ENCODE peak calls at places on chromosomes 13 and 19, in four cellular contexts. D is IMR-90; C is ascending aorta; G is CD8-positive, alpha-beta T cell. Z is an unnamed sample.

GRCh38 chr19:36081894-36082293 is 27.2 kb downstream of the WDR62 start:
- DNase-seq in D (no peak), C (no peak), G (no peak), Z (no peak)

GRCh38 chr13:113058129-113058987 is 47.2 kb upstream of the F7 start:
- DNase-seq in G (no peak), C (no peak), D (no peak), Z (no peak)

GRCh38 chr13:114123448-114123847 is 9.0 kb downstream of the RASA3 start:
- DNase-seq in C (peak; percentile 56), D (no peak), G (no peak), Z (no peak)

GRCh38 chr13:99075268-99076191 is 97.7 kb upstream of the DOCK9 start:
- DNase-seq in C (no peak), G (no peak), D (no peak), Z (peak; percentile 59)

GRCh38 chr13:90447034-90447734 is 900.3 kb upstream of the MIR17HG start:
- DNase-seq in C (no peak), G (no peak), D (no peak), Z (no peak)

GRCh38 chr19:46925548-46925950 is 64.8 kb downstream of the ARHGAP35 start:
- DNase-seq in D (no peak), G (no peak), C (peak; percentile 63), Z (no peak)

GRCh38 chr19:16559896-16560295 is 12.3 kb downstream of the SLC35E1 start:
- DNase-seq in D (no peak), G (no peak), C (no peak), Z (no peak)

GRCh38 chr19:13764101-13764807 is at the start of gene MRI1:
- DNase-seq in C (peak; percentile 88), G (peak; percentile 36), D (peak; percentile 60), Z (peak; percentile 79)

GRCh38 chr13:106310450-106310849 is 225.0 kb downstream of the EFNB2 start:
- DNase-seq in G (no peak), D (no peak), C (no peak), Z (no peak)

GRCh38 chr19:43612374-43612773 is 486 bp downstream of the SRRM5 start:
- DNase-seq in D (no peak), C (no peak), G (no peak), Z (no peak)

GRCh38 chr13:43865892-43866291 is 13.6 kb downstream of the CCDC122 start:
- DNase-seq in C (no peak), G (no peak), D (peak; percentile 87), Z (no peak)

GRCh38 chr19:31066385-31066784 is 282.9 kb downstream of the TSHZ3 start:
- DNase-seq in C (no peak), G (no peak), D (peak; percentile 78), Z (no peak)
- H3K4me3 ChIP-seq in C (no peak overlapping the region), G (no peak overlapping the region), D (no peak overlapping the region), Z (no peak overlapping the region)

DNA sequence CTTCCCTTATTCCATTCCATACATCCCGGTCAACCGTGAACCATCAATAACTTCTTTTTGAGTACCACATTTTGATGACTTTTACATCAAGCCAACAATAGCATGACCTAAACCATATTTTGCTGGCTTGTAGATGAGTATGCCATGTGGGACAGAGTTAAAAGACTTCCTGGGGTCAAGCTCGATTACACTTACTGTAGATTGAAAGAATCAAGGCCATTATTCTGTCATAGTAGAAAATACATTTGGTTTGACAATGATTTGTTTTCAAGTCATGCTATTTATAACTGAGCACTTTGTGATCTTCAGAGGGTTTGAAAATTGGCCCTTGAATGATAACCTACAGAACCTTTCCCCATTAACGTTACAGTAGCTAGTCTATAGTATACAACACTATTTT is 1087.0 kb upstream of the PCDH20 start:
- DNase-seq in D (no peak), G (no peak), C (no peak), Z (no peak)
- TF ChIP-seq CTCF in D (no peak), G (no peak), C (no peak), Z (no peak)

GRCh38 chr19:10583021-10583776 is 3.9 kb downstream of the AP1M2 start:
- DNase-seq in C (no peak), G (no peak), D (no peak), Z (no peak)
- H3K4me3 ChIP-seq in C (no peak overlapping the region), G (no peak overlapping the region), D (no peak overlapping the region), Z (no peak overlapping the region)

GRCh38 chr19:5985098-5985783 is 7.3 kb upstream of the RANBP3 start:
- DNase-seq in D (peak; percentile 61), G (no peak), C (no peak), Z (no peak)

GRCh38 chr19:5987077-5987818 is 9.3 kb upstream of the RANBP3 start:
- DNase-seq in G (peak; percentile 66), D (peak; percentile 77), C (peak; percentile 84), Z (peak; percentile 36)

GRCh38 chr19:5988520-5989387 is 10.8 kb upstream of the RANBP3 start:
- DNase-seq in C (no peak), D (peak; percentile 25), G (no peak), Z (no peak)

GRCh38 chr19:5978606-5979552 is 939 bp upstream of the RANBP3 start:
- DNase-seq in C (no peak), G (no peak), D (no peak), Z (no peak)

GRCh38 chr19:5983367-5983955 is 5.5 kb upstream of the RANBP3 start:
- DNase-seq in G (no peak), C (no peak), D (no peak), Z (no peak)
- TF ChIP-seq CTCF in G (no peak), C (no peak), D (no peak), Z (no peak)

GRCh38 chr19:49696865-49697264 is 5.9 kb downstream of the CPT1C start:
- DNase-seq in D (no peak), C (no peak), G (no peak), Z (no peak)
- H3K4me3 ChIP-seq in D (no peak overlapping the region), C (no peak overlapping the region), G (no peak overlapping the region), Z (no peak overlapping the region)

GRCh38 chr13:85266331-85266730 is 532.9 kb downstream of the SLITRK6 start:
- DNase-seq in C (no peak), G (no peak), D (no peak), Z (no peak)

GRCh38 chr13:85265296-85265695 is 533.9 kb downstream of the SLITRK6 start:
- DNase-seq in D (no peak), G (no peak), C (no peak), Z (no peak)

GRCh38 chr13:85266771-85267170 is 532.4 kb downstream of the SLITRK6 start:
- DNase-seq in D (no peak), G (no peak), C (no peak), Z (no peak)

GRCh38 chr13:85260896-85261295 is 538.3 kb downstream of the SLITRK6 start:
- DNase-seq in D (no peak), G (no peak), C (no peak), Z (no peak)

GRCh38 chr13:85261757-85262346 is 537.4 kb downstream of the SLITRK6 start:
- DNase-seq in D (peak; percentile 12), C (no peak), G (no peak), Z (no peak)
- TF ChIP-seq CTCF in D (peak; percentile 39), C (no peak), G (peak; percentile 17), Z (no peak)

DNA sequence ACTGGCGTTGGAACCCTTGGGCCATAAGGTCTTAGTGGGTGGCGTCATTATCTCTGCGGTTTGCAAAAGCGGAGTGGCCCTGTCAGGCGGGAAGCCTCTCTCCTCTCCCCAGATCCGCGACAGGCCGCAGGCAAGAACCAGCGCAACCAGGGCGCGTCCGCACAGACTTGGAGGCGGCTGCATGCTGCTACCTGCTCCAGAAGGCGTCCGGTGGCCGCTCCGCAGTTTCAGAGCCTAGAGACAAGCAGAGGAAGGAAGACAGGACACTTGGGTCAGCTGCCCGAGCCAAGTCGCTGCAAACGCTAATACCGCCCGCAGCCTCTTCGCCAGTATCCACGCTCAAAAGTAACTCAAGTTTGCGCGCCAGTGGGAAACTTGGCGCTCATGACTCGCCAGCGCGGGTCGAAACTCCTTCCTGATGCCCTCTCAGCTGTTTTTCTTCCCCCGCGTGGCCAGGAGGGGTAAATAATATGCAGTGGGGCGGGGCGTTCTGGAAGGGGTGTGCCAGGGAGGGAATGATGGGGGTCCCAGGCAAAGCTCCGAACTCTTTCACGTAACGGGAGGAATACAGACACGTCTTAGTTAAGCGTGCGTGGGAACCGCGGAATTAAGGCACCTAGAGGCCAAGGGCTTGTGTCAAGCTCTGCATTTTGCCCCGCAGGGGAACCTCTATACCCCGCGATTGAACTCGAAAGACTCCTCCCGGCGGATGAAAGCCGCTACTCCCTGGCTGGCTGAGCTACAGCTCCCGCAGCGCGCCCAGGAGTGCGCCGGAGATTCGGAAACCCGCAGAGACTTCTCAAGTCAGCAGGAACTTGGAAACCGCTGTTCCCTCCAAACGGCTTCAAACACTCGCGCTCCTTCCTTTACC is at the start of gene EDNRB:
- DNase-seq in C (peak; percentile 67), D (peak; percentile 17), G (no peak), Z (no peak)
- H3K4me3 ChIP-seq in C (peak within 1 kb of the TSS; percentile 58), D (peak within 1 kb of the TSS; percentile 58), G (no peak within 1 kb of the TSS), Z (peak within 1 kb of the TSS; percentile 41)

GRCh38 chr19:5718579-5719273 is 1.2 kb downstream of the LONP1 start:
- DNase-seq in D (peak; percentile 91), G (no peak), C (no peak), Z (peak; percentile 41)

GRCh38 chr19:5717215-5717614 is 2.7 kb downstream of the LONP1 start:
- DNase-seq in D (no peak), G (no peak), C (no peak), Z (no peak)

GRCh38 chr19:5718032-5718578 is 1.8 kb downstream of the LONP1 start:
- DNase-seq in C (no peak), G (no peak), D (peak; percentile 72), Z (no peak)

GRCh38 chr19:5719274-5719960 is 529 bp downstream of the LONP1 start:
- DNase-seq in G (no peak), D (peak; percentile 13), C (no peak), Z (no peak)

GRCh38 chr19:5719961-5720790 is at the start of the genes CATSPERD and LONP1:
- DNase-seq in G (peak; percentile 96), D (peak; percentile 99), C (peak; percentile 99), Z (peak; percentile 98)
- TF ChIP-seq CTCF in G (peak; percentile 89), D (peak; percentile 97), C (peak; percentile 90), Z (peak; percentile 93)

Z was measured in GM06990.